ENCODE peak calls at places on chromosomes 13 and 19, in seven cellular contexts. Y, V, L, R, A, W and I are unnamed samples. For H3K4me1, the result is how much of the 10 kb centered on the place peaks cover.

GRCh38 chr19:46482645-46483044 is 11.3 kb upstream of the PNMA8A start:
- DNase-seq in Y (no peak), V (no peak), L (no peak), R (no peak), A (no peak), W (no peak), I (peak)

GRCh38 chr19:40420766-40421467 is 4.9 kb downstream of the SERTAD1 start:
- DNase-seq in Y (peak), V (peak), L (peak), R (peak), A (peak), W (peak), I (peak)

GRCh38 chr13:40116008-40116407 is 460.5 kb downstream of the COG6 start:
- DNase-seq in Y (peak), V (no peak), L (no peak), R (no peak), A (no peak), W (peak), I (peak)

GRCh38 chr13:77056382-77056781 is 29.4 kb upstream of the FBXL3 start:
- DNase-seq in Y (no peak), V (no peak), L (no peak), R (no peak), A (no peak), W (no peak), I (no peak)

GRCh38 chr13:36192166-36192565 is 22.2 kb downstream of the SOHLH2 start:
- DNase-seq in Y (no peak), V (no peak), L (no peak), R (no peak), A (no peak), W (no peak), I (no peak)

GRCh38 chr19:53055117-53055516 is 10.6 kb downstream of the ERVV-2 start:
- DNase-seq in Y (no peak), V (no peak), L (no peak), R (no peak), A (no peak), W (no peak), I (peak)

GRCh38 chr13:85974604-85975366 is 175.6 kb upstream of the SLITRK6 start:
- DNase-seq in Y (no peak), V (no peak), L (no peak), R (no peak), A (no peak), W (no peak), I (peak)

GRCh38 chr19:1295169-1296012 is 9.7 kb downstream of the EFNA2 start:
- DNase-seq in Y (no peak), V (no peak), L (peak), R (peak), A (no peak), W (no peak), I (no peak)

GRCh38 chr13:32984857-32985626 is 31.2 kb upstream of the KL start:
- DNase-seq in Y (no peak), V (no peak), L (no peak), R (no peak), A (no peak), W (no peak), I (peak)

GRCh38 chr19:18193388-18194207 is 580 bp downstream of the MPV17L2 start:
- DNase-seq in Y (peak), V (no peak), L (no peak), R (no peak), A (no peak), W (peak), I (no peak)

GRCh38 chr13:64369121-64369520 is 2861.0 kb downstream of the PCDH9 start:
- DNase-seq in Y (no peak), V (no peak), L (peak), R (no peak), A (no peak), W (no peak), I (peak)

GRCh38 chr19:42251572-42251990 is 3.3 kb downstream of the ERF start:
- DNase-seq in Y (peak), V (no peak), L (peak), R (no peak), A (no peak), W (peak), I (no peak)

GRCh38 chr19:6723108-6723618 is 2.7 kb upstream of the C3 start:
- DNase-seq in Y (peak), V (peak), L (peak), R (no peak), A (peak), W (peak), I (no peak)

GRCh38 chr19:52941941-52942370 is 18.7 kb upstream of the ZNF888 start:
- DNase-seq in Y (peak), V (peak), L (peak), R (peak), A (peak), W (peak), I (peak)

GRCh38 chr13:44690376-44690775 is 114.2 kb upstream of the TSC22D1 start:
- DNase-seq in Y (no peak), V (no peak), L (no peak), R (no peak), A (no peak), W (no peak), I (no peak)

GRCh38 chr19:29771708-29772415 is 39.9 kb upstream of the CCNE1 start:
- DNase-seq in Y (peak), V (peak), L (peak), R (peak), A (no peak), W (peak), I (peak)

GRCh38 chr13:50910483-50910805 is 853 bp downstream of the RNASEH2B start:
- DNase-seq in Y (no peak), V (no peak), L (no peak), R (peak), A (no peak), W (no peak), I (peak)

GRCh38 chr13:52405369-52405766 is 604 bp downstream of the THSD1 start:
- DNase-seq in Y (no peak), V (no peak), L (no peak), R (no peak), A (no peak), W (no peak), I (no peak)

GRCh38 chr19:32318884-32319520 is 26.4 kb upstream of the ZNF507 start:
- DNase-seq in Y (no peak), V (no peak), L (peak), R (peak), A (no peak), W (peak), I (no peak)

GRCh38 chr13:32585625-32586021 is 629 bp upstream of the PDS5B start:
- DNase-seq in Y (peak), V (no peak), L (no peak), R (peak), A (no peak), W (peak), I (no peak)

GRCh38 chr13:20127563-20128458 is 33.0 kb downstream of the GJA3 start:
- DNase-seq in Y (peak), V (peak), L (peak), R (peak), A (peak), W (peak), I (peak)

GRCh38 chr19:4571305-4571917 is 11.9 kb upstream of the SEMA6B start:
- DNase-seq in Y (no peak), V (no peak), L (peak), R (no peak), A (no peak), W (no peak), I (no peak)

GRCh38 chr19:6021878-6022569 is 44.1 kb upstream of the RANBP3 start:
- DNase-seq in Y (peak), V (peak), L (peak), R (peak), A (peak), W (peak), I (peak)

GRCh38 chr13:25249001-25249543 is 38.2 kb downstream of the MTMR6 start:
- DNase-seq in Y (no peak), V (no peak), L (peak), R (no peak), A (no peak), W (no peak), I (peak)

GRCh38 chr13:24271611-24272451 is 37.5 kb upstream of the C1QTNF9 start:
- DNase-seq in Y (peak), V (peak), L (peak), R (no peak), A (peak), W (peak), I (no peak)

GRCh38 chr19:7895565-7895964 is 7.3 kb downstream of the LRRC8E start:
- DNase-seq in Y (no peak), V (no peak), L (no peak), R (no peak), A (no peak), W (no peak), I (no peak)

GRCh38 chr19:3062165-3063105 is at the start of gene TLE5:
- DNase-seq in Y (peak), V (peak), L (peak), R (no peak), A (peak), W (peak), I (no peak)

GRCh38 chr19:3059653-3060052 is 2.6 kb downstream of the TLE5 start:
- DNase-seq in Y (no peak), V (no peak), L (no peak), R (no peak), A (no peak), W (no peak), I (no peak)

GRCh38 chr19:3058821-3059314 is 3.4 kb downstream of the TLE5 start:
- DNase-seq in Y (no peak), V (no peak), L (no peak), R (no peak), A (no peak), W (no peak), I (no peak)

GRCh38 chr19:3061214-3062161 is 807 bp downstream of the TLE5 start:
- DNase-seq in Y (peak), V (peak), L (no peak), R (no peak), A (peak), W (peak), I (no peak)

GRCh38 chr19:3060852-3061182 is 1.5 kb downstream of the TLE5 start:
- DNase-seq in Y (no peak), V (no peak), L (no peak), R (no peak), A (no peak), W (no peak), I (peak)
- H3K4me1 ChIP-seq in Y (under half), V (under half), L (under half), R (under half), A (half or more), W (under half), I (under half)

DNA sequence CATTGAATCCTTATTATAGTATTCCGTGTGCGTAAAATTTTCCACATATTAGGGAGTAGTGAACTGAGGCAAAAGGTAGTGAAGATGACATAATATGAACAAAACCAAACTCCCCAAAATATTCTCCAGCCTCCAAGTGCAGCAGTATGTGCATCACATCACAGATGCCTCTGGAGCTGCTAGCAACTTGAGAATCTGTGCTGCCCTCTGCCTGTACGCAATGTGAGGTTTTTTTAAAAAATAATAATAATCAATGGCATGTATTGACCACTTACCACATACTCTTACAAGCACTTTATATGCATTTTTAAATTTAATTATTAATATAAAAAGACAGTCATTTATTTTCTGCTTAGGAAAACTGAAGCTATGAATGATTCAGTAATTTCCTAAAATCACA is 583.0 kb upstream of the SPRY2 start:
- DNase-seq in Y (no peak), V (no peak), L (peak), R (no peak), A (no peak), W (no peak), I (no peak)
- TF ChIP-seq CTCF in Y (no peak), V (no peak), L (peak), R (peak), A (no peak), W (no peak), I (peak)

GRCh38 chr19:44758596-44758995 is 10.1 kb downstream of the BCL3 start:
- DNase-seq in Y (peak), V (no peak), L (no peak), R (peak), A (no peak), W (peak), I (no peak)

GRCh38 chr19:44756089-44756562 is 7.6 kb downstream of the BCL3 start:
- DNase-seq in Y (peak), V (no peak), L (no peak), R (no peak), A (no peak), W (no peak), I (no peak)

GRCh38 chr19:44755219-44755618 is 6.7 kb downstream of the BCL3 start:
- DNase-seq in Y (no peak), V (no peak), L (no peak), R (no peak), A (no peak), W (peak), I (no peak)

GRCh38 chr19:44757735-44758505 is 9.4 kb downstream of the BCL3 start:
- DNase-seq in Y (peak), V (peak), L (peak), R (peak), A (peak), W (peak), I (no peak)

GRCh38 chr19:44757057-44757734 is 8.7 kb downstream of the BCL3 start:
- DNase-seq in Y (peak), V (peak), L (peak), R (no peak), A (no peak), W (peak), I (no peak)
- H3K27ac ChIP-seq in Y (peak), V (peak), L (no peak), R (no peak), A (peak), W (peak), I (no peak)

GRCh38 chr13:110262082-110262436 is 44.9 kb downstream of the COL4A1 start:
- DNase-seq in Y (no peak), V (no peak), L (no peak), R (no peak), A (no peak), W (no peak), I (no peak)
- H3K4me1 ChIP-seq in Y (under half), V (under half), L (under half), R (under half), A (half or more), W (under half), I (half or more)

GRCh38 chr13:110957181-110957884 is 42.5 kb upstream of the ANKRD10 start:
- DNase-seq in Y (no peak), V (no peak), L (no peak), R (no peak), A (no peak), W (no peak), I (no peak)
- TF ChIP-seq CTCF in Y (no peak), V (no peak), L (peak), R (peak), A (no peak), W (no peak), I (no peak)

GRCh38 chr13:106691861-106692260 is 123.9 kb upstream of the ARGLU1 start:
- DNase-seq in Y (no peak), V (no peak), L (no peak), R (no peak), A (no peak), W (no peak), I (no peak)

GRCh38 chr13:106688940-106689339 is 121.0 kb upstream of the ARGLU1 start:
- DNase-seq in Y (no peak), V (no peak), L (no peak), R (no peak), A (no peak), W (no peak), I (no peak)

GRCh38 chr13:106689906-106690305 is 122.0 kb upstream of the ARGLU1 start:
- DNase-seq in Y (no peak), V (no peak), L (no peak), R (no peak), A (no peak), W (no peak), I (no peak)

GRCh38 chr13:106691251-106691650 is 123.3 kb upstream of the ARGLU1 start:
- DNase-seq in Y (no peak), V (no peak), L (no peak), R (no peak), A (no peak), W (no peak), I (no peak)

GRCh38 chr13:106690779-106691178 is 122.8 kb upstream of the ARGLU1 start:
- DNase-seq in Y (no peak), V (no peak), L (no peak), R (no peak), A (no peak), W (peak), I (no peak)
- H3K27ac ChIP-seq in Y (no peak), V (no peak), L (no peak), R (no peak), A (no peak), W (peak), I (no peak)

DNA sequence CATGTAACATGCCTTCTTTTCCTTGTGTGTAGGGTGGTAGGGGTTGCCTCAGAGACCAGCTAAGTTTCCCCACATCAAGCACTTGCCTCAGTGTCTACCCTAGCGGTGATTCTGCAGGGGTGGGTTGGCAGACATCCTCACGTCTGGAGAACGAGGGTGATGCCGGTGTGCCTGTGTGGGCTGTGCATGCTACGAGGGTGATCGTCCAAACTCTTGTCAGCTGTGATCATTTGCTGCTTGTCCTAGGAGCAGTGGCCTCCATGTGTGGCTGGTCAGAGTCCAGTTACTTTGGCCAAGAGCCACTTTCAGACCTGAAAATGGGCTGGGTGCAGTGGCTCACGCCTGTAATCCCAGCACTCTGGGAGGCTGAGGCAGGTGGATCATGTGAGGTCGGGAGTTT is 5.1 kb downstream of the GPI start:
- DNase-seq in Y (no peak), V (no peak), L (no peak), R (no peak), A (no peak), W (no peak), I (no peak)
- H3K4me1 ChIP-seq in Y (under half), V (half or more), L (under half), R (under half), A (under half), W (under half), I (under half)